ENCODE peak calls at places on chromosomes 7 and 10, in four cellular contexts. One of them, this sample, is unnamed.

GRCh38 chr7:80243425-80243824 is 108.8 kb downstream of the GNAI1 start:
- DNase-seq in HT1080: no peak
- DNase-seq in upper lobe of right lung: no peak
- DNase-seq in anterior cingulate cortex: no peak
- DNase-seq in this sample: no peak

GRCh38 chr10:13867822-13868221 is 281.1 kb downstream of the PRPF18 start:
- DNase-seq in HT1080: no peak
- DNase-seq in upper lobe of right lung: no peak
- DNase-seq in anterior cingulate cortex: no peak
- DNase-seq in this sample: no peak

GRCh38 chr10:58952747-58953466 is 223.5 kb upstream of the PHYHIPL start:
- DNase-seq in HT1080: peak
- DNase-seq in upper lobe of right lung: no peak
- DNase-seq in anterior cingulate cortex: no peak
- DNase-seq in this sample: peak

GRCh38 chr7:114761973-114762372 is 159.9 kb upstream of the MDFIC start:
- DNase-seq in HT1080: no peak
- DNase-seq in upper lobe of right lung: no peak
- DNase-seq in anterior cingulate cortex: no peak
- DNase-seq in this sample: no peak

GRCh38 chr7:72187179-72187578 is 225.0 kb downstream of the CALN1 start:
- DNase-seq in HT1080: no peak
- DNase-seq in upper lobe of right lung: no peak
- DNase-seq in anterior cingulate cortex: no peak
- DNase-seq in this sample: no peak

GRCh38 chr7:42350801-42351200 is 113.8 kb upstream of the GLI3 start:
- DNase-seq in HT1080: no peak
- DNase-seq in upper lobe of right lung: no peak
- DNase-seq in anterior cingulate cortex: no peak
- DNase-seq in this sample: no peak

GRCh38 chr7:98616381-98617050 is 569 bp upstream of the NPTX2 start:
- DNase-seq in HT1080: no peak
- DNase-seq in upper lobe of right lung: no peak
- DNase-seq in anterior cingulate cortex: no peak
- DNase-seq in this sample: no peak

GRCh38 chr7:107538001-107538400 is 25.7 kb downstream of the COG5 start:
- DNase-seq in HT1080: no peak
- DNase-seq in upper lobe of right lung: no peak
- DNase-seq in anterior cingulate cortex: no peak
- DNase-seq in this sample: no peak

GRCh38 chr10:77247076-77247561 is 390.5 kb downstream of the KCNMA1 start:
- DNase-seq in HT1080: peak
- DNase-seq in upper lobe of right lung: no peak
- DNase-seq in anterior cingulate cortex: no peak
- DNase-seq in this sample: no peak

GRCh38 chr7:27107391-27107900 is 5.0 kb upstream of the HOXA2 start:
- DNase-seq in HT1080: no peak
- DNase-seq in upper lobe of right lung: no peak
- DNase-seq in anterior cingulate cortex: no peak
- DNase-seq in this sample: no peak

GRCh38 chr7:123621707-123622106 is 20.1 kb downstream of the ASB15 start:
- DNase-seq in HT1080: no peak
- DNase-seq in upper lobe of right lung: no peak
- DNase-seq in anterior cingulate cortex: no peak
- DNase-seq in this sample: no peak

GRCh38 chr7:36315309-36315948 is 74.2 kb upstream of the ANLN start:
- DNase-seq in HT1080: no peak
- DNase-seq in upper lobe of right lung: no peak
- DNase-seq in anterior cingulate cortex: no peak
- DNase-seq in this sample: no peak

GRCh38 chr10:50567384-50567783 is 56.4 kb downstream of the SGMS1 start:
- DNase-seq in HT1080: no peak
- DNase-seq in upper lobe of right lung: no peak
- DNase-seq in anterior cingulate cortex: no peak
- DNase-seq in this sample: no peak

GRCh38 chr7:141012044-141012685 is 2.6 kb downstream of the MRPS33 start:
- DNase-seq in HT1080: peak
- DNase-seq in upper lobe of right lung: no peak
- DNase-seq in anterior cingulate cortex: peak
- DNase-seq in this sample: peak

GRCh38 chr10:116111483-116112095 is 161.4 kb downstream of the GFRA1 start:
- DNase-seq in HT1080: no peak
- DNase-seq in upper lobe of right lung: no peak
- DNase-seq in anterior cingulate cortex: no peak
- DNase-seq in this sample: no peak